ENCODE peak calls at places on chromosomes 7 and 10, in seven cellular contexts. Q is suprapubic skin, K is adrenal gland, N is tibial artery, T is testis, D is fibroblast of lung, F is transverse colon. I is an unnamed sample.

GRCh38 chr10:13681095-13681494 is 94.3 kb downstream of the PRPF18 start:
- DNase-seq in T (no peak), D (no peak), K (no peak), N (no peak), F (no peak), Q (no peak), I (no peak)

GRCh38 chr7:69910150-69910549 is 311.9 kb downstream of the AUTS2 start:
- DNase-seq in Q (no peak), T (no peak), F (no peak), K (no peak), N (no peak), D (no peak), I (no peak)

GRCh38 chr7:80294321-80294720 is 159.7 kb downstream of the GNAI1 start:
- DNase-seq in K (no peak), N (no peak), Q (no peak), D (peak; percentile 66), T (no peak), F (no peak), I (no peak)

GRCh38 chr7:16740996-16741395 is 12.6 kb upstream of the TSPAN13 start:
- DNase-seq in F (no peak), K (no peak), D (no peak), N (no peak), Q (no peak), T (no peak), I (no peak)

GRCh38 chr10:32893431-32893830 is 64.6 kb downstream of the ITGB1 start:
- DNase-seq in F (no peak), Q (no peak), K (no peak), D (no peak), T (no peak), N (no peak), I (no peak)

GRCh38 chr7:84092207-84092606 is 102.4 kb downstream of the SEMA3A start:
- DNase-seq in N (no peak), K (no peak), T (no peak), F (no peak), D (no peak), Q (no peak), I (no peak)

GRCh38 chr10:130243015-130243414 is 106.8 kb downstream of the GLRX3 start:
- DNase-seq in F (no peak), T (no peak), N (no peak), Q (no peak), D (no peak), K (no peak), I (no peak)

GRCh38 chr7:68321776-68322496 is 1276.3 kb upstream of the AUTS2 start:
- DNase-seq in F (no peak), D (peak; percentile 22), N (no peak), T (peak; percentile 50), Q (no peak), K (no peak), I (no peak)

GRCh38 chr7:19538036-19538435 is 170.8 kb downstream of the POLR1F start:
- DNase-seq in N (no peak), T (no peak), Q (no peak), D (peak; percentile 44), F (no peak), K (no peak), I (no peak)

GRCh38 chr7:101817031-101817929 is at the start of gene CUX1:
- DNase-seq in K (no peak), D (peak; percentile 16), T (no peak), F (peak; percentile 59), N (no peak), Q (no peak), I (no peak)

GRCh38 chr10:119448579-119449209 is 93.8 kb downstream of the RGS10 start:
- DNase-seq in T (no peak), D (no peak), Q (no peak), N (no peak), F (no peak), K (no peak), I (peak; percentile 13)

GRCh38 chr10:43137701-43137970 is 609 bp upstream of the CSGALNACT2 start:
- DNase-seq in N (peak; percentile 69), T (peak; percentile 60), Q (no peak), D (peak; percentile 72), F (peak; percentile 53), K (peak; percentile 67), I (peak; percentile 68)

GRCh38 chr10:112026438-112026837 is 157.1 kb downstream of the GPAM start:
- DNase-seq in F (no peak), Q (no peak), N (no peak), K (no peak), D (no peak), T (no peak), I (no peak)

GRCh38 chr10:102322914-102323313 is 72.6 kb upstream of the NFKB2 start:
- DNase-seq in Q (no peak), N (no peak), K (no peak), F (peak; percentile 14), D (peak; percentile 78), T (no peak), I (no peak)

GRCh38 chr7:157405914-157406810 is 69.4 kb downstream of the DNAJB6 start:
- DNase-seq in F (no peak), D (no peak), K (peak; percentile 59), T (peak; percentile 79), N (no peak), Q (peak; percentile 62), I (no peak)

DNA sequence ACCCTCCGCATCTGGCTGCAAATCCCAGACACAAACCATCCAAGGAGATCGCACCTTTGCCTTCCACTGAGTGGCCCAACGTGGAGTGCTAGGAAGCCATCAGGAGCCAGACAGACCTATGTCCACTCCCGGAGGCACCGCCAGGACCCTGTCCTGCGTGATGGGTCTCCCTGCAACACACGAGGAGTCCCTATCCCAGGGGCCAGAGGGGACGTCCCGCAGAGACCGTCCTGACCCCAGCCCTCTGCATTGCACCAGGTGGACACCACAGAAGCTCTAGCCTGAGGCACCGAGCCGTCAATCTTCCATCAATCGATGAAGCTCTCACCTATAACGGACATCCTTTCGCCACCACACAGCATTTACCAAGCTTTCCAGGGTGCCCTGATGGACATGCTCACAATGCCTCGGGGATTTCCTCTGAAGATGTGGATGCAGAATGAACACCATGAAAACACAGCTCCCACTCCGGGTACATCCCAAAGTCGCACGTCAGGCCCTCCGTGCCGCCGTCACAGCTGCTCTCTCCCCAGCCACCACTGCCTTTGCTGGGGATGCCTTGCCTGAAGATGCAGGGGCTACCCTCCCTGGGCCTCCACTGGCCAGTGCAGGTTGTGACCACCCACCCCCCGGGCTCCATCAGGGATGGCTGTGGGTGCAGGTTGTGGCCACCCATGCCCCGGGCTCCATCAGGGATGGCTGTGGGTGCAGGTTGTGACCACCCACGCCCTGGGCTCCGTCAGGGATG is 54.1 kb downstream of the PTPRN2 start:
- DNase-seq in K (no peak), Q (no peak), N (no peak), D (no peak), F (no peak), T (no peak), I (no peak)
- H3K9me3 ChIP-seq in K (no peaks in the 10 kb centered on the region), Q (no peaks in the 10 kb centered on the region), N (no peaks in the 10 kb centered on the region), D (no peaks in the 10 kb centered on the region), F (no peaks in the 10 kb centered on the region), T (no peaks in the 10 kb centered on the region), I (no peaks in the 10 kb centered on the region)

GRCh38 chr10:6299743-6300105 is 97.0 kb downstream of the PFKFB3 start:
- DNase-seq in Q (no peak), N (no peak), F (no peak), D (no peak), T (no peak), K (no peak), I (no peak)

GRCh38 chr10:6300106-6300783 is 97.5 kb downstream of the PFKFB3 start:
- DNase-seq in T (no peak), D (peak; percentile 58), K (peak; percentile 35), F (peak; percentile 41), N (no peak), Q (no peak), I (no peak)

GRCh38 chr10:6301482-6302083 is 98.9 kb downstream of the PFKFB3 start:
- DNase-seq in D (peak; percentile 28), Q (no peak), T (no peak), N (no peak), F (no peak), K (no peak), I (peak; percentile 17)

GRCh38 chr10:6299234-6299633 is 96.5 kb downstream of the PFKFB3 start:
- DNase-seq in F (peak; percentile 17), N (no peak), D (peak; percentile 54), Q (peak; percentile 65), T (no peak), K (peak; percentile 64), I (no peak)

GRCh38 chr10:6300784-6301180 is 98.0 kb downstream of the PFKFB3 start:
- DNase-seq in F (no peak), D (no peak), K (no peak), N (no peak), T (no peak), Q (no peak), I (no peak)
- H3K4me3 ChIP-seq in F (no peak overlapping the region), D (no peak overlapping the region), K (no peak overlapping the region), N (no peak overlapping the region), T (no peak overlapping the region), Q (no peak overlapping the region), I (no peak overlapping the region)

GRCh38 chr7:100432053-100432452 is 2.4 kb downstream of the MEPCE start:
- DNase-seq in K (no peak), F (no peak), D (no peak), T (no peak), Q (no peak), N (no peak), I (no peak)

GRCh38 chr7:100430450-100431285 is 1.0 kb downstream of the MEPCE start:
- DNase-seq in F (peak; percentile 29), Q (peak; percentile 88), D (peak; percentile 13), T (peak; percentile 50), K (peak; percentile 50), N (peak; percentile 76), I (peak; percentile 38)

GRCh38 chr7:100429637-100430449 is at the start of gene MEPCE:
- DNase-seq in K (peak; percentile 98), N (peak; percentile 98), D (peak; percentile 92), T (peak; percentile 97), F (peak; percentile 96), Q (peak; percentile 98), I (peak; percentile 97)

GRCh38 chr7:100432621-100433275 is 3.1 kb downstream of the MEPCE start:
- DNase-seq in T (no peak), D (no peak), F (no peak), K (no peak), N (no peak), Q (no peak), I (no peak)

GRCh38 chr7:100431286-100431735 is 1.7 kb downstream of the MEPCE start:
- DNase-seq in T (no peak), F (no peak), K (peak; percentile 54), Q (no peak), D (no peak), N (no peak), I (no peak)
- H3K27ac ChIP-seq in T (peak overlapping the region; percentile 99), F (no peak overlapping the region), K (peak overlapping the region; percentile 97), Q (no peak overlapping the region), D (no peak overlapping the region), N (peak overlapping the region; percentile 100), I (peak overlapping the region; percentile 67)

GRCh38 chr10:121469797-121470606 is 128.2 kb downstream of the FGFR2 start:
- DNase-seq in T (no peak), N (no peak), K (no peak), D (no peak), F (peak; percentile 18), Q (no peak), I (no peak)

GRCh38 chr10:121462955-121463354 is 135.3 kb downstream of the FGFR2 start:
- DNase-seq in K (no peak), N (no peak), Q (no peak), F (no peak), D (no peak), T (no peak), I (no peak)

GRCh38 chr10:121465215-121465614 is 133.0 kb downstream of the FGFR2 start:
- DNase-seq in K (no peak), T (no peak), D (no peak), F (no peak), N (no peak), Q (no peak), I (no peak)

GRCh38 chr10:121468726-121469125 is 129.5 kb downstream of the FGFR2 start:
- DNase-seq in T (no peak), F (no peak), K (no peak), Q (no peak), N (no peak), D (no peak), I (no peak)

GRCh38 chr10:121466424-121466823 is 131.8 kb downstream of the FGFR2 start:
- DNase-seq in T (no peak), N (no peak), Q (no peak), F (no peak), K (no peak), D (no peak), I (no peak)
- H3K9me3 ChIP-seq in T (no peaks in the 10 kb centered on the region), N (no peaks in the 10 kb centered on the region), Q (no peaks in the 10 kb centered on the region), F (no peaks in the 10 kb centered on the region), K (no peaks in the 10 kb centered on the region), D (no peaks in the 10 kb centered on the region), I (no peaks in the 10 kb centered on the region)

I was measured in cardiac muscle cell.